ENCODE peak calls at places on chromosome 15, in seven cellular contexts. A, Z, Q, E, P, V and D are unnamed samples.

GRCh38 chr15:49492151-49492550 is 69.1 kb downstream of the FGF7 start:
- DNase-seq in A (no peak), Z (no peak), Q (no peak), E (no peak), P (no peak), V (no peak), D (no peak)

GRCh38 chr15:80942746-80943565 is 46.7 kb downstream of the MESD start:
- DNase-seq in A (peak), Z (no peak), Q (no peak), E (no peak), P (no peak), V (peak), D (no peak)

GRCh38 chr15:101065570-101066221 is 146.5 kb downstream of the LRRK1 start:
- DNase-seq in A (no peak), Z (no peak), Q (no peak), E (no peak), P (no peak), V (no peak), D (no peak)

GRCh38 chr15:96052572-96053038 is 277.9 kb upstream of the NR2F2 start:
- DNase-seq in A (no peak), Z (no peak), Q (peak), E (no peak), P (peak), V (no peak), D (no peak)

GRCh38 chr15:92901053-92901761 is 1.1 kb downstream of the CHD2 start:
- DNase-seq in A (no peak), Z (no peak), Q (no peak), E (no peak), P (no peak), V (peak), D (no peak)

GRCh38 chr15:95626501-95627361 is 703.8 kb upstream of the NR2F2 start:
- DNase-seq in A (peak), Z (peak), Q (peak), E (no peak), P (no peak), V (peak), D (peak)

GRCh38 chr15:74954515-74954914 is 2.1 kb downstream of the RPP25 start:
- DNase-seq in A (peak), Z (no peak), Q (no peak), E (peak), P (no peak), V (peak), D (peak)

GRCh38 chr15:69679623-69680228 is 227.1 kb downstream of the RPLP1 start:
- DNase-seq in A (no peak), Z (no peak), Q (no peak), E (no peak), P (no peak), V (no peak), D (no peak)

GRCh38 chr15:99476413-99477222 is 89.2 kb upstream of the MEF2A start:
- DNase-seq in A (peak), Z (no peak), Q (no peak), E (peak), P (no peak), V (peak), D (no peak)

GRCh38 chr15:32029409-32029861 is 880 bp upstream of the CHRNA7 start:
- DNase-seq in A (no peak), Z (peak), Q (peak), E (no peak), P (peak), V (no peak), D (peak)

GRCh38 chr15:27679621-27680521 is 419.2 kb downstream of the OCA2 start:
- DNase-seq in A (no peak), Z (peak), Q (no peak), E (no peak), P (no peak), V (no peak), D (peak)

GRCh38 chr15:92780816-92781215 is 119.3 kb upstream of the CHD2 start:
- DNase-seq in A (no peak), Z (no peak), Q (no peak), E (no peak), P (no peak), V (no peak), D (peak)

GRCh38 chr15:75346796-75347221 is at the start of gene NEIL1:
- DNase-seq in A (no peak), Z (peak), Q (no peak), E (peak), P (no peak), V (peak), D (peak)

GRCh38 chr15:29952245-29952644 is 130.0 kb upstream of the TJP1 start:
- DNase-seq in A (no peak), Z (no peak), Q (no peak), E (no peak), P (no peak), V (no peak), D (no peak)

GRCh38 chr15:44034334-44034733 is 160.7 kb downstream of the FRMD5 start:
- DNase-seq in A (no peak), Z (no peak), Q (no peak), E (no peak), P (no peak), V (no peak), D (no peak)

GRCh38 chr15:61720197-61720596 is 340.1 kb downstream of the VPS13C start:
- DNase-seq in A (no peak), Z (no peak), Q (no peak), E (no peak), P (no peak), V (no peak), D (no peak)

GRCh38 chr15:61724276-61724939 is 335.8 kb downstream of the VPS13C start:
- DNase-seq in A (no peak), Z (no peak), Q (no peak), E (no peak), P (no peak), V (no peak), D (no peak)

GRCh38 chr15:61731081-61731480 is 329.2 kb downstream of the VPS13C start:
- DNase-seq in A (no peak), Z (no peak), Q (no peak), E (no peak), P (no peak), V (no peak), D (no peak)

GRCh38 chr15:61726166-61726565 is 334.1 kb downstream of the VPS13C start:
- DNase-seq in A (no peak), Z (no peak), Q (no peak), E (no peak), P (no peak), V (no peak), D (peak)
- H3K18ac ChIP-seq in A (no peak), Z (no peak), Q (no peak), E (no peak), P (no peak), V (no peak), D (no peak)

DNA sequence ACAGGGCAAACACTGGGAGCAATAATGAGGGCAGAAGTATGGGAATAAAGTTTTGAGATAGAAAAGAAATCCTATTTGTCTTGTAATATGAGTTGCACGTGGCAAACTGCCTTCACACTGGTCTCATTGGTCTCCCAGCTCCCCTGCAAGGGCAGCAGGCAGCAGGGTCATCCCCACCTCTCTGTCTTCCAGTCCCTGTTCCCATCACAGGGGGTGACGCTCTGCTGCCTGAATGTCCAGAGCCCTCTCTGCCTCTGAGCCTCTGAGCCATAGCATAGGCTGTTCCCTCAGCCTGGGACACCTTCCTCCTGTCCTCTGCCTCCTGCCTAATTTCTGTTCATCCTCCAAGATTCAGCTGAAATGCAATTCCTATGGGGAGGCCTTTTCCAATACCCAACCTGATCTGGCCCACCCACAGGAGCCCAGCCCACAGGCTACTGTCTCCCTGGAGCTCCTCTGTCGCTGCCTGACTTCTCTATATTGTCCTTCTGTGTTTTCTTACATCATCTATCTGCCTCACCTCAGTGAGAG is 12.1 kb upstream of the SKOR1 start:
- DNase-seq in A (no peak), Z (peak), Q (no peak), E (no peak), P (no peak), V (no peak), D (no peak)
- H3K4me2 ChIP-seq in A (no peak), Z (no peak), Q (no peak), E (no peak), P (no peak), V (no peak), D (no peak)

GRCh38 chr15:73296621-73297353 is 72.0 kb downstream of the HCN4 start:
- DNase-seq in A (no peak), Z (no peak), Q (no peak), E (no peak), P (no peak), V (no peak), D (peak)

GRCh38 chr15:73291441-73291840 is 77.3 kb downstream of the HCN4 start:
- DNase-seq in A (no peak), Z (no peak), Q (no peak), E (no peak), P (no peak), V (peak), D (no peak)

GRCh38 chr15:73295630-73296286 is 73.0 kb downstream of the HCN4 start:
- DNase-seq in A (peak), Z (no peak), Q (no peak), E (peak), P (no peak), V (no peak), D (no peak)

GRCh38 chr15:73298522-73298921 is 70.2 kb downstream of the HCN4 start:
- DNase-seq in A (no peak), Z (no peak), Q (no peak), E (no peak), P (no peak), V (no peak), D (no peak)

GRCh38 chr15:73293773-73294172 is 75.0 kb downstream of the HCN4 start:
- DNase-seq in A (no peak), Z (no peak), Q (no peak), E (no peak), P (no peak), V (no peak), D (no peak)
- H3K18ac ChIP-seq in A (no peak), Z (no peak), Q (no peak), E (no peak), P (no peak), V (no peak), D (no peak)

GRCh38 chr15:89129816-89130134 is 41.5 kb downstream of the ABHD2 start:
- DNase-seq in A (no peak), Z (no peak), Q (no peak), E (no peak), P (no peak), V (no peak), D (no peak)

GRCh38 chr15:89130194-89130593 is 41.9 kb downstream of the ABHD2 start:
- DNase-seq in A (no peak), Z (no peak), Q (no peak), E (no peak), P (no peak), V (no peak), D (no peak)

GRCh38 chr15:89127054-89127702 is 38.9 kb downstream of the ABHD2 start:
- DNase-seq in A (peak), Z (no peak), Q (no peak), E (no peak), P (no peak), V (no peak), D (no peak)

GRCh38 chr15:89129123-89129815 is 41.0 kb downstream of the ABHD2 start:
- DNase-seq in A (peak), Z (peak), Q (no peak), E (peak), P (peak), V (peak), D (peak)

DNA sequence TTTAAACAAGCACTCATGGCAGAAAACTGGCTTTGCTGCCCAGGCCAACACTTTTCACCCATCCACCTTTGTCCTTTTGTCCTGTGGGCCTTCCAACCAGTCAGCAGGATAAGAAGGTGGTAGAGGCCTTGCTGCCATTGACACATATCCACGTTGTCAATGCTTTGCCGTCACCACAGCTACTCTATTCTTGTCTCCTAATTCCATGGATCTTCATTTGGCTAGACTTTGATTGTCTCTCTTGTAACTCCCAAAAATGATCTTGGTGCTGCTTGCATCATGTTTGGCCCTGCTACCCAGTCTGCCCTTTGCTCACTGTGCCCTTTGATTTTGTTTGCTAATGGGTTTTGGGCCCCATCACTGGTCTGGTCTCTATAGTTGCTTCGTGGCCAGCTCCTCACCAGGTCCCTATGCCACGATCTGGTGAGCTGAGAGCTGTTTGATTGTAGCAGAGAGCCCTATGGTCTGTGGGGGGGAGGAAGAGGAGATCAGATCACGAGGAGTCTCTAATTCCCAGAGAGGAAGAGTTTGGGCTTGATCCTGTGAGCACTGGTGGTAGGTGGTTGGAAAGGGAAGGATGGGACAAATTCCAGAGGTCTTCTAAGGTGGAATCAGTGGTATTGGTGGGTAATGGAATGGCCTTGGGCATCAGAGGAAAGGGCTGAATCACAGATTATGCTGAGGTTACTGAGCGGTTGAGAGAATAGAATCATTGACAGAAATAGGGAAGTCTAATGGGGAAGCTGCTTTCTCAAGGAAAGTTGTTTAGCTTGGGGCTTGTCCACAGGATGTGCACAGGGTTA is 40.3 kb downstream of the ABHD2 start:
- DNase-seq in A (no peak), Z (no peak), Q (no peak), E (no peak), P (no peak), V (no peak), D (no peak)
- H3K4me2 ChIP-seq in A (no peak), Z (no peak), Q (no peak), E (no peak), P (no peak), V (no peak), D (no peak)